ENCODE peak calls at places on chromosomes 4 and X, in four cellular contexts. J, V, L and C are unnamed samples.

GRCh38 chrX:8201896-8202331 is 30.8 kb upstream of the VCX2 start:
- DNase-seq in L (no peak), V (no peak), J (no peak), C (peak)

GRCh38 chr4:129344058-129344457 is 248.1 kb downstream of the C4orf33 start:
- DNase-seq in J (no peak), L (peak), V (no peak), C (peak)

GRCh38 chr4:21655100-21655499 is 293.5 kb downstream of the KCNIP4 start:
- DNase-seq in L (no peak), J (no peak), V (no peak), C (no peak)

GRCh38 chr4:157045507-157046127 is 30.3 kb upstream of the GLRB start:
- DNase-seq in V (peak), L (peak), J (no peak), C (peak)

GRCh38 chrX:133838761-133839676 is 146.4 kb downstream of the GPC3 start:
- DNase-seq in L (peak), V (peak), J (peak), C (peak)

GRCh38 chrX:95382799-95383198 is 1301.8 kb upstream of the DIAPH2 start:
- DNase-seq in V (no peak), J (no peak), L (no peak), C (no peak)

GRCh38 chr4:127783026-127783769 is 1.1 kb downstream of the HSPA4L start:
- DNase-seq in V (peak), J (peak), L (peak), C (peak)

GRCh38 chrX:36434521-36434920 is 515.0 kb downstream of the CFAP47 start:
- DNase-seq in J (no peak), V (no peak), L (no peak), C (no peak)

GRCh38 chr4:156193116-156193515 is 239.4 kb upstream of the CTSO start:
- DNase-seq in J (no peak), V (no peak), L (no peak), C (no peak)

GRCh38 chrX:9942086-9942485 is 25.1 kb upstream of the CLDN34 start:
- DNase-seq in J (no peak), V (no peak), L (no peak), C (no peak)

GRCh38 chr4:187668683-187669082 is 326.9 kb upstream of the ZFP42 start:
- DNase-seq in J (no peak), L (no peak), V (no peak), C (peak)

GRCh38 chrX:54030329-54030728 is 13.9 kb downstream of the PHF8 start:
- DNase-seq in J (no peak), L (no peak), V (no peak), C (no peak)

GRCh38 chrX:133868250-133868649 is 117.1 kb downstream of the GPC3 start:
- DNase-seq in J (no peak), L (no peak), V (no peak), C (no peak)

GRCh38 chr4:38676986-38677385 is 13.0 kb downstream of the KLF3 start:
- DNase-seq in J (no peak), V (no peak), L (no peak), C (no peak)

GRCh38 chr4:39357002-39357401 is 9.2 kb downstream of the RFC1 start:
- DNase-seq in L (no peak), J (no peak), V (no peak), C (no peak)

GRCh38 chr4:139675156-139675555 is 9.5 kb downstream of the MGST2 start:
- DNase-seq in J (no peak), L (no peak), V (no peak), C (no peak)

GRCh38 chrX:84259868-84260267 is 71.9 kb upstream of the RPS6KA6 start:
- DNase-seq in V (no peak), L (no peak), J (no peak), C (no peak)

GRCh38 chr4:147942729-147943128 is 210.8 kb downstream of the ARHGAP10 start:
- DNase-seq in L (no peak), J (no peak), V (no peak), C (no peak)

GRCh38 chr4:26466871-26467270 is 23.4 kb downstream of the CCKAR start:
- DNase-seq in V (no peak), J (no peak), L (no peak), C (no peak)

GRCh38 chrX:23884427-23885024 is 23.2 kb downstream of the APOO start:
- DNase-seq in J (no peak), L (no peak), V (no peak), C (peak)

GRCh38 chr4:132759199-132759780 is 389.8 kb upstream of the PCDH10 start:
- DNase-seq in V (no peak), J (no peak), L (no peak), C (no peak)

GRCh38 chr4:63063765-63064164 is 1345.5 kb downstream of the TECRL start:
- DNase-seq in L (no peak), J (no peak), V (no peak), C (no peak)

GRCh38 chr4:170091069-170091696 is 1.4 kb upstream of the AADAT start:
- DNase-seq in V (peak), L (no peak), J (peak), C (no peak)

GRCh38 chr4:26964994-26965393 is 104.4 kb downstream of the STIM2 start:
- DNase-seq in J (no peak), L (no peak), V (no peak), C (no peak)

GRCh38 chrX:39577976-39578962 is 519.5 kb downstream of the BCOR start:
- DNase-seq in L (no peak), V (no peak), J (no peak), C (peak)

GRCh38 chrX:111041018-111041462 is 55.0 kb upstream of the PAK3 start:
- DNase-seq in J (no peak), V (no peak), L (no peak), C (peak)

GRCh38 chr4:161247831-161248230 is 916.0 kb downstream of the FSTL5 start:
- DNase-seq in J (no peak), V (no peak), L (no peak), C (peak)

GRCh38 chrX:40543661-40544328 is 37.0 kb upstream of the ATP6AP2 start:
- DNase-seq in V (no peak), L (peak), J (no peak), C (peak)

GRCh38 chr4:122224348-122224747 is 72.2 kb downstream of the BLTP1 start:
- DNase-seq in L (peak), J (no peak), V (peak), C (peak)

GRCh38 chr4:1793940-1794808 is 1.1 kb downstream of the FGFR3 start:
- DNase-seq in J (no peak), V (no peak), L (no peak), C (peak)

GRCh38 chr4:1792832-1793495 is at the start of gene FGFR3:
- DNase-seq in V (peak), L (peak), J (peak), C (peak)

GRCh38 chr4:1794809-1795303 is 1.8 kb downstream of the FGFR3 start:
- DNase-seq in L (no peak), J (no peak), V (no peak), C (no peak)

GRCh38 chr4:1792158-1792831 is 798 bp upstream of the FGFR3 start:
- DNase-seq in V (no peak), J (no peak), L (no peak), C (no peak)

GRCh38 chr4:1793496-1793840 is 375 bp downstream of the FGFR3 start:
- DNase-seq in L (no peak), V (no peak), J (no peak), C (peak)
- H3K14ac ChIP-seq in L (no peak), V (no peak), J (no peak), C (no peak)

DNA sequence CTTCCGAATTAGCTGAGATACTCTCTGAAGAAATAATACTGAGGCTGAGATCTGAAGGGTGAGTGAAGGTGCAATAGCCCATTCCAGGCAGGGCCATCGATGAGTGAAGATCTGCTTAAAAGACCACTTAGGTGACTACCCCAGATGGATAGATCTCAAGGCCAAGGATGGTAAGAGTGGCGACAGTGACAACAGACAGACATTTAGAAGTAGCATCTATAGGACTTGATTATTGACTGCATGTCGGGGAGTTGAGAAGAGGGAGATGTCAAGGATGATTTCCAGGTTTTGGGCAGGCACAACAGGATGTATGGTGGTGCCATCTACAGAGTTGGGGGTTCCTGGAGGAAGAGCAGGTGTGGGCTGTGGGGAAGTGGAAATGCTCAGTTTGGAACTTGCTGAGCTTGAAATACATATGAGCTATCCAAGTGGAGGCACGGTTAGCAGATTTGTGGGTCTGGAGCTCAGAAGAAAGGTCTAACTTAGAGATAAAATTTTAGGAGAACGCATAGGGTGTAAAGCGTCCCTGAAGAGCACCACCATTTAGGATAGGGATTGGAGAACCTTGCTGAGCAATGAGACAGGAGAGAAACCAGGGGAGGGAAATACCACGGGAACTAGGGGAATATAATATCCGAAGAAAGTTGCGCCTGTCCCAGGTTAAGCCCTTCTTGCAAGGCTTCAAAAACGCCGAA is 712 bp downstream of the UFSP2 start:
- DNase-seq in V (no peak), J (no peak), L (no peak), C (peak)
- H3K14ac ChIP-seq in V (peak), J (no peak), L (no peak), C (no peak)

GRCh38 chr4:98612318-98613250 is 45.8 kb downstream of the TSPAN5 start:
- DNase-seq in L (no peak), V (peak), J (no peak), C (no peak)

GRCh38 chr4:98610926-98611325 is 47.5 kb downstream of the TSPAN5 start:
- DNase-seq in V (no peak), L (no peak), J (no peak), C (no peak)

GRCh38 chr4:98611649-98612317 is 46.6 kb downstream of the TSPAN5 start:
- DNase-seq in V (no peak), L (no peak), J (no peak), C (no peak)

GRCh38 chr4:98608343-98608742 is 50.1 kb downstream of the TSPAN5 start:
- DNase-seq in L (no peak), V (no peak), J (no peak), C (no peak)

DNA sequence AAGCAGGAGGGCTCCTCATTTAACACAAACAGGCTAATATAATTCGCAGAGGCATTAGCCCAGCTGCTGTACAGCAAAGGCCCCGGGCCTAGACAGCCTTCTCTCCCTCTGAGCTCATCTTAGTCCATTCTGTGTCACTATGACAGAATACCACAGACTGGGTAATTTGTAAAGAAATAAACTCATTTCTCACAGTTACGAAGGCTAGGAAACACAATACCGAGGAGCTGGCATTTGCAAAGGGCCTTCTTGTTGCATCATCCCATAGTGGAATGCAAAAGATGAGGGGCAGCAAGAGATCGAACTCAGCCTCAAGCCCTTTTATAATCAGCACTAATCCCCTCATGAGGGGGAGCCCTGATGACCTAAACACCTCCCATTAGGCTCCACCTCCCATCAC is 48.5 kb downstream of the TSPAN5 start:
- DNase-seq in L (no peak), V (no peak), J (no peak), C (no peak)
- H3K14ac ChIP-seq in L (no peak), V (no peak), J (no peak), C (no peak)

DNA sequence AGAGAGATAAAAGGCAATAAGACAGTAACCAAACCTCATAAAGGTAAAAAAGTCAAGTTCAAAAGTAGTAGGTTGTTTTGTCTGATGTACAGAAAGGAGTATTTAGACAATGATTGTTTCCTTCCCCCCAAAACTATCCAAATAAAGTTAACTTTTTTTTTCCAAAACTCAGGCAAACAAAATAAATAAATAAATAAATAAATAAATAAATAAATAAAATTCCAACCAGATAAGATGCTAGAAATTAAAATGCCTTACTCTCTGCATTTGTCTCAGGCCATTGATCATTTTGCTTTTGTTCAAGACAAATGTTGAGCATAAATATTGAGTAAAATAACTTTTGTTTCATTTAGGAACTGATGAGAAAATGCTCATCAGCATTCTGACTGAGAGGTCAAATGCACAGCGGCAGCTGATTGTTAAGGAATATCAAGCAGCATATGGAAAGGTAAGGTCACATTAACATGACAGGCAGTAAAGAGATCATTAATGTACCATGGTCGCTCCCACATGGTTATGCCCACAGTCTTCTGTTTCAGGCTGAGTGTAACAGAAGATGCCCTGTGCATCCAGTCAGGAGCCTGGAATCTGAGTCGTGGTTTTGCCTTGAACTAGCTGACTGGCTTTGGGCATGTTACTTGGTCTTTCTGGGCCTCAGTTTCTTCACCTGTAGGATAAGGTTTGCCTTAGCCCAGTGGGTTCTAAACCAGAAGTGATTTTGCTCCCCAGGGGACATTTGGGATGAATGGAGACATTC is 27.3 kb downstream of the ANXA3 start:
- DNase-seq in V (no peak), L (no peak), J (no peak), C (no peak)
- H3K14ac ChIP-seq in V (no peak), L (no peak), J (no peak), C (no peak)

GRCh38 chr4:53563824-53564223 is 27.5 kb downstream of the LNX1 start:
- DNase-seq in V (no peak), J (no peak), L (no peak), C (peak)
- H3K14ac ChIP-seq in V (no peak), J (no peak), L (no peak), C (peak)

GRCh38 chr4:53788011-53788410 is 196.7 kb upstream of the LNX1 start:
- DNase-seq in J (no peak), L (no peak), V (no peak), C (no peak)

GRCh38 chr4:53786632-53787031 is 195.3 kb upstream of the LNX1 start:
- DNase-seq in L (no peak), J (no peak), V (no peak), C (peak)

GRCh38 chr4:53785996-53786395 is 194.7 kb upstream of the LNX1 start:
- DNase-seq in V (no peak), L (no peak), J (no peak), C (peak)

DNA sequence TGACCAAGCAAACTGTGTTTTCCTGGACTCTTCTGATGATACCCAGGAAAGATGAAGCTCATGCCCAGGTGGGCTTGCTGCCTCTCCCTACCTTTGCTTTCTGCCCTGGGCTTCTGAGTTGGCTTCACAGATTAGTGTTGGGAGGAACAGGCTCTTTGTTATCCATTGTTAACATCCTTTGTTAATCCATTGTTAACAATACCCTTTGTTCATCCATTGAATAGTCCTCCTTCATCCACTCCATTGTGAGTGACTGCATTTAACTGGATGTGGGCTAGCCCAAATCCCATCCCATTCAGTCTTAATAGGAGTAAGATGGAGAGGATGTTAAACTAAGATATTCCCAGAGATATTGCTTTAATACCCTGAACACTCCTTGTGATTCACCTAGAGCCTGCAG is 199.0 kb upstream of the LNX1 start:
- DNase-seq in L (no peak), J (no peak), V (no peak), C (no peak)
- H3K14ac ChIP-seq in L (no peak), J (no peak), V (no peak), C (no peak)

GRCh38 chrX:153969904-153970397 is 1.7 kb downstream of the HCFC1 start:
- DNase-seq in L (no peak), V (no peak), J (no peak), C (peak)
- H3K14ac ChIP-seq in L (no peak), V (no peak), J (no peak), C (no peak)

GRCh38 chr4:77009511-77010120 is 60.1 kb downstream of the SEPTIN11 start:
- DNase-seq in L (no peak), V (no peak), J (no peak), C (no peak)
- H3K14ac ChIP-seq in L (no peak), V (no peak), J (no peak), C (peak)

GRCh38 chr4:70994069-70994366 is 569 bp downstream of the DCK start:
- DNase-seq in L (no peak), J (no peak), V (no peak), C (no peak)

GRCh38 chr4:70991596-70991995 is 1.9 kb upstream of the DCK start:
- DNase-seq in J (no peak), L (no peak), V (no peak), C (no peak)

GRCh38 chr4:70994387-70995099 is 1.1 kb downstream of the DCK start:
- DNase-seq in J (no peak), L (no peak), V (no peak), C (no peak)

GRCh38 chr4:70992354-70992753 is 1.1 kb upstream of the DCK start:
- DNase-seq in V (peak), L (no peak), J (no peak), C (no peak)

GRCh38 chr4:70993181-70994068 is at the start of gene DCK:
- DNase-seq in L (peak), V (peak), J (peak), C (peak)
- H3K14ac ChIP-seq in L (peak), V (peak), J (no peak), C (no peak)